ENCODE peak calls at places on chromosomes 13 and 19, in six cellular contexts. K is fibroblast of gingiva; Y is stimulated activated CD8-positive, alpha-beta memory T cell treated with anti-CD3 and anti-CD28 coated beads, Interleukin-4, amount 100 ng/mL, for 24 hours; C is BJ; O is activated naive CD8-positive, alpha-beta T cell treated with anti-CD3 and anti-CD28 coated beads, Interleukin-2, amount 10 ng/mL, durations not matched to agents 7 days and 5 days; P is cardiac fibroblast. F is an unnamed sample.

GRCh38 chr13:102040812-102041211 is 361.0 kb downstream of the FGF14 start:
- DNase-seq in K (no peak), P (no peak), Y (no peak), O (no peak), C (no peak), F (no peak)

GRCh38 chr13:110319774-110320509 is 12.9 kb downstream of the COL4A2 start:
- DNase-seq in O (no peak), C (peak), K (no peak), Y (no peak), P (peak), F (no peak)

GRCh38 chr19:35513975-35514809 is 743 bp upstream of the DMKN start:
- DNase-seq in P (peak), Y (no peak), K (peak), C (no peak), O (no peak), F (peak)

GRCh38 chr13:48281556-48281955 is 22.0 kb upstream of the RB1 start:
- DNase-seq in C (no peak), O (no peak), P (no peak), K (no peak), Y (no peak), F (peak)

GRCh38 chr19:34350161-34350561 is 14.8 kb upstream of the GPI start:
- DNase-seq in O (peak), C (no peak), K (no peak), Y (peak), P (no peak), F (peak)

GRCh38 chr19:3790209-3790734 is 4.1 kb upstream of the MATK start:
- DNase-seq in Y (no peak), P (no peak), C (no peak), O (no peak), K (no peak), F (no peak)

GRCh38 chr19:42201489-42202289 is 15.8 kb downstream of the DEDD2 start:
- DNase-seq in C (no peak), O (peak), P (no peak), K (no peak), Y (no peak), F (no peak)

GRCh38 chr13:48496796-48497195 is 36.1 kb downstream of the RCBTB2 start:
- DNase-seq in Y (no peak), P (no peak), O (peak), K (no peak), C (no peak), F (no peak)

GRCh38 chr13:53784331-53784730 is 755.7 kb downstream of the OLFM4 start:
- DNase-seq in O (no peak), P (no peak), K (no peak), Y (no peak), C (no peak), F (no peak)

GRCh38 chr19:39409886-39410619 is 2.4 kb upstream of the PLEKHG2 start:
- DNase-seq in O (peak), P (peak), K (peak), Y (peak), C (no peak), F (peak)

GRCh38 chr13:95100525-95101121 is 200.6 kb downstream of the ABCC4 start:
- DNase-seq in O (no peak), C (peak), Y (no peak), K (peak), P (peak), F (peak)